ENCODE peak calls at places on chromosomes 12 and 14, in seven cellular contexts. X is CD4-positive, CD25-positive, alpha-beta regulatory T cell; L is activated CD8-positive, alpha-beta T cell treated with anti-CD3 and anti-CD28 coated beads, Interleukin-2, amount 10 ng/mL, durations not matched to agents 7 days and 5 days; G is activated CD4-positive, alpha-beta T cell treated with anti-CD3 and anti-CD28 coated beads, Interleukin-2, amount 10 ng/mL, durations not matched to agents 7 days and 5 days; N is NB4; W is CD4-positive, alpha-beta memory T cell; U is A549. H is an unnamed sample.

GRCh38 chr14:28751467-28752058 is 15.0 kb upstream of the FOXG1 start:
- DNase-seq in X (no peak), N (peak; percentile 59), L (peak; percentile 27), W (no peak), U (peak; percentile 51), G (peak; percentile 15), H (peak; percentile 48)

GRCh38 chr14:22418631-22419030 is 170.4 kb downstream of the DAD1 start:
- DNase-seq in U (no peak), W (no peak), N (peak; percentile 12), X (no peak), L (no peak), G (no peak), H (no peak)

GRCh38 chr12:52139579-52140062 is 52.2 kb downstream of the KRT80 start:
- DNase-seq in W (no peak), L (peak; percentile 54), U (peak; percentile 90), X (no peak), N (peak; percentile 31), G (peak; percentile 52), H (no peak)

GRCh38 chr12:114869091-114869834 is 185.3 kb upstream of the TBX3 start:
- DNase-seq in U (no peak), N (no peak), G (no peak), X (no peak), W (no peak), L (no peak), H (no peak)

GRCh38 chr12:69905801-69906200 is 80.8 kb downstream of the MYRFL start:
- DNase-seq in N (no peak), G (no peak), W (no peak), L (no peak), X (no peak), U (no peak), H (no peak)

GRCh38 chr14:52272375-52272774 is 4.9 kb downstream of the PTGDR start:
- DNase-seq in X (no peak), G (peak; percentile 43), U (peak; percentile 26), W (no peak), N (peak; percentile 42), L (peak; percentile 65), H (peak; percentile 57)

GRCh38 chr12:65606008-65606766 is 218.1 kb upstream of the HMGA2 start:
- DNase-seq in G (no peak), X (no peak), L (no peak), N (no peak), U (no peak), W (no peak), H (no peak)

GRCh38 chr12:57152408-57153038 is 5.1 kb upstream of the LRP1-AS start:
- DNase-seq in X (no peak), N (no peak), W (no peak), L (no peak), U (no peak), G (no peak), H (no peak)